ENCODE peak calls at places on chromosomes 16 and 17, in ten cellular contexts. One of them, this sample, is unnamed. For H3K4me1, the result is how much of the 10 kb centered on the place peaks cover.

GRCh38 chr17:10384175-10384574 is 11.4 kb upstream of the MYH13 start:
- DNase-seq in tibial artery: no peak
- DNase-seq in CD4-positive, CD25-positive, alpha-beta regulatory T cell: no peak
- DNase-seq in iPS DF 6.9: no peak
- DNase-seq in A549: no peak
- DNase-seq in HAP-1: no peak
- DNase-seq in tibial nerve: no peak
- DNase-seq in adrenal gland: no peak
- DNase-seq in endodermal cell: peak
- DNase-seq in body of pancreas: no peak
- DNase-seq in this sample: no peak

GRCh38 chr16:56277040-56277439 is 85.8 kb downstream of the GNAO1 start:
- DNase-seq in tibial artery: peak
- DNase-seq in CD4-positive, CD25-positive, alpha-beta regulatory T cell: no peak
- DNase-seq in iPS DF 6.9: no peak
- DNase-seq in A549: peak
- DNase-seq in HAP-1: peak
- DNase-seq in tibial nerve: no peak
- DNase-seq in adrenal gland: no peak
- DNase-seq in endodermal cell: peak
- DNase-seq in body of pancreas: no peak
- DNase-seq in this sample: no peak

GRCh38 chr17:8701221-8701620 is 43.4 kb downstream of the CCDC42 start:
- DNase-seq in tibial artery: peak
- DNase-seq in CD4-positive, CD25-positive, alpha-beta regulatory T cell: no peak
- DNase-seq in iPS DF 6.9: no peak
- DNase-seq in A549: no peak
- DNase-seq in HAP-1: no peak
- DNase-seq in tibial nerve: no peak
- DNase-seq in adrenal gland: no peak
- DNase-seq in endodermal cell: peak
- DNase-seq in body of pancreas: no peak
- DNase-seq in this sample: no peak

GRCh38 chr17:77768475-77768874 is 190.0 kb upstream of the TNRC6C start:
- DNase-seq in tibial artery: no peak
- DNase-seq in CD4-positive, CD25-positive, alpha-beta regulatory T cell: no peak
- DNase-seq in iPS DF 6.9: no peak
- DNase-seq in A549: no peak
- DNase-seq in HAP-1: no peak
- DNase-seq in tibial nerve: no peak
- DNase-seq in adrenal gland: no peak
- DNase-seq in endodermal cell: no peak
- DNase-seq in body of pancreas: no peak
- DNase-seq in this sample: no peak

GRCh38 chr16:67349172-67349571 is 22.6 kb downstream of the LRRC36 start:
- DNase-seq in tibial artery: no peak
- DNase-seq in CD4-positive, CD25-positive, alpha-beta regulatory T cell: no peak
- DNase-seq in iPS DF 6.9: no peak
- DNase-seq in A549: peak
- DNase-seq in HAP-1: no peak
- DNase-seq in tibial nerve: no peak
- DNase-seq in adrenal gland: no peak
- DNase-seq in endodermal cell: no peak
- DNase-seq in body of pancreas: no peak
- DNase-seq in this sample: no peak

GRCh38 chr17:17712268-17712924 is 31.1 kb downstream of the RAI1 start:
- DNase-seq in tibial artery: no peak
- DNase-seq in CD4-positive, CD25-positive, alpha-beta regulatory T cell: no peak
- DNase-seq in iPS DF 6.9: no peak
- DNase-seq in A549: no peak
- DNase-seq in HAP-1: no peak
- DNase-seq in tibial nerve: no peak
- DNase-seq in adrenal gland: no peak
- DNase-seq in endodermal cell: no peak
- DNase-seq in body of pancreas: no peak
- DNase-seq in this sample: no peak

GRCh38 chr16:89369266-89369895 is 121.0 kb downstream of the ANKRD11 start:
- DNase-seq in tibial artery: no peak
- DNase-seq in CD4-positive, CD25-positive, alpha-beta regulatory T cell: no peak
- DNase-seq in iPS DF 6.9: no peak
- DNase-seq in A549: no peak
- DNase-seq in HAP-1: no peak
- DNase-seq in tibial nerve: no peak
- DNase-seq in adrenal gland: no peak
- DNase-seq in endodermal cell: no peak
- DNase-seq in body of pancreas: no peak
- DNase-seq in this sample: no peak

GRCh38 chr17:7988750-7989178 is 13.7 kb upstream of the GUCY2D start:
- DNase-seq in tibial artery: no peak
- DNase-seq in CD4-positive, CD25-positive, alpha-beta regulatory T cell: peak
- DNase-seq in iPS DF 6.9: no peak
- DNase-seq in A549: peak
- DNase-seq in HAP-1: peak
- DNase-seq in tibial nerve: no peak
- DNase-seq in adrenal gland: peak
- DNase-seq in endodermal cell: no peak
- DNase-seq in body of pancreas: peak
- DNase-seq in this sample: no peak

GRCh38 chr17:2237521-2237921 is 66.1 kb downstream of the SMG6 start:
- DNase-seq in tibial artery: peak
- DNase-seq in CD4-positive, CD25-positive, alpha-beta regulatory T cell: no peak
- DNase-seq in iPS DF 6.9: no peak
- DNase-seq in A549: no peak
- DNase-seq in HAP-1: no peak
- DNase-seq in tibial nerve: no peak
- DNase-seq in adrenal gland: peak
- DNase-seq in endodermal cell: no peak
- DNase-seq in body of pancreas: peak
- DNase-seq in this sample: no peak

GRCh38 chr17:38609280-38610031 is 3.7 kb upstream of the SRCIN1 start:
- DNase-seq in tibial artery: no peak
- DNase-seq in CD4-positive, CD25-positive, alpha-beta regulatory T cell: no peak
- DNase-seq in iPS DF 6.9: peak
- DNase-seq in A549: no peak
- DNase-seq in HAP-1: peak
- DNase-seq in tibial nerve: no peak
- DNase-seq in adrenal gland: no peak
- DNase-seq in endodermal cell: peak
- DNase-seq in body of pancreas: no peak
- DNase-seq in this sample: no peak

GRCh38 chr17:3762922-3763776 is 37.8 kb downstream of the ITGAE start:
- DNase-seq in tibial artery: no peak
- DNase-seq in CD4-positive, CD25-positive, alpha-beta regulatory T cell: no peak
- DNase-seq in iPS DF 6.9: no peak
- DNase-seq in A549: no peak
- DNase-seq in HAP-1: no peak
- DNase-seq in tibial nerve: no peak
- DNase-seq in adrenal gland: no peak
- DNase-seq in endodermal cell: no peak
- DNase-seq in body of pancreas: no peak
- DNase-seq in this sample: no peak

GRCh38 chr16:64738321-64738960 is 383.4 kb downstream of the CDH11 start:
- DNase-seq in tibial artery: no peak
- DNase-seq in CD4-positive, CD25-positive, alpha-beta regulatory T cell: no peak
- DNase-seq in iPS DF 6.9: no peak
- DNase-seq in A549: no peak
- DNase-seq in HAP-1: no peak
- DNase-seq in tibial nerve: no peak
- DNase-seq in adrenal gland: no peak
- DNase-seq in endodermal cell: no peak
- DNase-seq in body of pancreas: no peak
- DNase-seq in this sample: no peak

GRCh38 chr17:17613708-17614114 is 22.2 kb upstream of the PEMT start:
- DNase-seq in tibial artery: no peak
- DNase-seq in CD4-positive, CD25-positive, alpha-beta regulatory T cell: no peak
- DNase-seq in iPS DF 6.9: peak
- DNase-seq in A549: peak
- DNase-seq in HAP-1: peak
- DNase-seq in tibial nerve: peak
- DNase-seq in adrenal gland: peak
- DNase-seq in endodermal cell: peak
- DNase-seq in body of pancreas: peak
- DNase-seq in this sample: peak

GRCh38 chr17:78284146-78284545 is 52.7 kb downstream of the TMEM235 start:
- DNase-seq in tibial artery: no peak
- DNase-seq in CD4-positive, CD25-positive, alpha-beta regulatory T cell: no peak
- DNase-seq in iPS DF 6.9: no peak
- DNase-seq in A549: peak
- DNase-seq in HAP-1: no peak
- DNase-seq in tibial nerve: no peak
- DNase-seq in adrenal gland: no peak
- DNase-seq in endodermal cell: peak
- DNase-seq in body of pancreas: no peak
- DNase-seq in this sample: no peak

GRCh38 chr16:7025616-7026190 is 306.9 kb upstream of the RBFOX1 start:
- DNase-seq in tibial artery: no peak
- DNase-seq in CD4-positive, CD25-positive, alpha-beta regulatory T cell: no peak
- DNase-seq in iPS DF 6.9: peak
- DNase-seq in A549: peak
- DNase-seq in HAP-1: peak
- DNase-seq in tibial nerve: peak
- DNase-seq in adrenal gland: peak
- DNase-seq in endodermal cell: peak
- DNase-seq in body of pancreas: peak
- DNase-seq in this sample: peak

GRCh38 chr17:75703591-75703990 is 17.7 kb upstream of the ITGB4 start:
- DNase-seq in tibial artery: no peak
- DNase-seq in CD4-positive, CD25-positive, alpha-beta regulatory T cell: no peak
- DNase-seq in iPS DF 6.9: no peak
- DNase-seq in A549: no peak
- DNase-seq in HAP-1: no peak
- DNase-seq in tibial nerve: no peak
- DNase-seq in adrenal gland: no peak
- DNase-seq in endodermal cell: no peak
- DNase-seq in body of pancreas: no peak
- DNase-seq in this sample: no peak
- H3K4me1 ChIP-seq in tibial artery: under half
- H3K4me1 ChIP-seq in CD4-positive, CD25-positive, alpha-beta regulatory T cell: under half
- H3K4me1 ChIP-seq in iPS DF 6.9: under half
- H3K4me1 ChIP-seq in A549: half or more
- H3K4me1 ChIP-seq in HAP-1: under half
- H3K4me1 ChIP-seq in tibial nerve: half or more
- H3K4me1 ChIP-seq in adrenal gland: under half
- H3K4me1 ChIP-seq in endodermal cell: under half
- H3K4me1 ChIP-seq in body of pancreas: under half
- H3K4me1 ChIP-seq in this sample: under half

GRCh38 chr17:69424287-69425041 is 10.0 kb downstream of the MAP2K6 start:
- DNase-seq in tibial artery: no peak
- DNase-seq in CD4-positive, CD25-positive, alpha-beta regulatory T cell: no peak
- DNase-seq in iPS DF 6.9: no peak
- DNase-seq in A549: no peak
- DNase-seq in HAP-1: no peak
- DNase-seq in tibial nerve: no peak
- DNase-seq in adrenal gland: no peak
- DNase-seq in endodermal cell: no peak
- DNase-seq in body of pancreas: no peak
- DNase-seq in this sample: no peak
- H3K4me1 ChIP-seq in tibial artery: under half
- H3K4me1 ChIP-seq in CD4-positive, CD25-positive, alpha-beta regulatory T cell: under half
- H3K4me1 ChIP-seq in iPS DF 6.9: under half
- H3K4me1 ChIP-seq in A549: under half
- H3K4me1 ChIP-seq in HAP-1: under half
- H3K4me1 ChIP-seq in tibial nerve: under half
- H3K4me1 ChIP-seq in adrenal gland: under half
- H3K4me1 ChIP-seq in endodermal cell: under half
- H3K4me1 ChIP-seq in body of pancreas: under half
- H3K4me1 ChIP-seq in this sample: under half

DNA sequence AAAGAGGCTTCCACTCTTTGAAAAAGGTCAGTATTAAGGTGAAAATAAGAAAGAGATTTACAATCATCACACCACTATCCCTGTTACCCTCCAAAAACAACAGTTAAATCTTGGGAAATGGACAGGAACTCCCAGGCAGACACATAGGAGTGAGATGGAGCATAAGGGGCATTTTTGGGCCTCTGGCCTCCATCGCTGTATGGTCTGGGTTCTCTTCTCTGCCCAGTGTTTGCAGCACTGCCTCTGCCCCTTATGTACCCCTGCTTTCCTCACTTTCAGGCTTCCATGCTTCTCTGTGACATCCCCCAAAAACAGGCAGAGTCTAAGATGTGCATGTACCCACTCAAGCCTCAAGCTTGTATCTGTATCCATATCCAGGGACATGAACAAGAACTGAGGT is 630 bp upstream of the HOXB2 start:
- DNase-seq in tibial artery: no peak
- DNase-seq in CD4-positive, CD25-positive, alpha-beta regulatory T cell: no peak
- DNase-seq in iPS DF 6.9: no peak
- DNase-seq in A549: no peak
- DNase-seq in HAP-1: no peak
- DNase-seq in tibial nerve: no peak
- DNase-seq in adrenal gland: no peak
- DNase-seq in endodermal cell: no peak
- DNase-seq in body of pancreas: no peak
- DNase-seq in this sample: no peak
- H3K4me1 ChIP-seq in tibial artery: under half
- H3K4me1 ChIP-seq in CD4-positive, CD25-positive, alpha-beta regulatory T cell: half or more
- H3K4me1 ChIP-seq in iPS DF 6.9: under half
- H3K4me1 ChIP-seq in A549: under half
- H3K4me1 ChIP-seq in HAP-1: half or more
- H3K4me1 ChIP-seq in tibial nerve: under half
- H3K4me1 ChIP-seq in adrenal gland: under half
- H3K4me1 ChIP-seq in endodermal cell: under half
- H3K4me1 ChIP-seq in body of pancreas: under half
- H3K4me1 ChIP-seq in this sample: under half

GRCh38 chr17:82228278-82228841 is 482 bp upstream of the SLC16A3 start:
- DNase-seq in tibial artery: peak
- DNase-seq in CD4-positive, CD25-positive, alpha-beta regulatory T cell: peak
- DNase-seq in iPS DF 6.9: no peak
- DNase-seq in A549: no peak
- DNase-seq in HAP-1: no peak
- DNase-seq in tibial nerve: no peak
- DNase-seq in adrenal gland: no peak
- DNase-seq in endodermal cell: peak
- DNase-seq in body of pancreas: no peak
- DNase-seq in this sample: peak

GRCh38 chr17:82228842-82229685 is at the start of gene SLC16A3:
- DNase-seq in tibial artery: peak
- DNase-seq in CD4-positive, CD25-positive, alpha-beta regulatory T cell: peak
- DNase-seq in iPS DF 6.9: no peak
- DNase-seq in A549: peak
- DNase-seq in HAP-1: peak
- DNase-seq in tibial nerve: no peak
- DNase-seq in adrenal gland: peak
- DNase-seq in endodermal cell: peak
- DNase-seq in body of pancreas: no peak
- DNase-seq in this sample: peak

GRCh38 chr17:82230627-82231311 is 1.9 kb downstream of the SLC16A3 start:
- DNase-seq in tibial artery: peak
- DNase-seq in CD4-positive, CD25-positive, alpha-beta regulatory T cell: peak
- DNase-seq in iPS DF 6.9: no peak
- DNase-seq in A549: peak
- DNase-seq in HAP-1: peak
- DNase-seq in tibial nerve: peak
- DNase-seq in adrenal gland: peak
- DNase-seq in endodermal cell: peak
- DNase-seq in body of pancreas: peak
- DNase-seq in this sample: peak

GRCh38 chr17:82231312-82231561 is 2.4 kb downstream of the SLC16A3 start:
- DNase-seq in tibial artery: no peak
- DNase-seq in CD4-positive, CD25-positive, alpha-beta regulatory T cell: no peak
- DNase-seq in iPS DF 6.9: no peak
- DNase-seq in A549: no peak
- DNase-seq in HAP-1: no peak
- DNase-seq in tibial nerve: no peak
- DNase-seq in adrenal gland: no peak
- DNase-seq in endodermal cell: no peak
- DNase-seq in body of pancreas: no peak
- DNase-seq in this sample: no peak

GRCh38 chr17:82229686-82230626 is 1.1 kb downstream of the SLC16A3 start:
- DNase-seq in tibial artery: peak
- DNase-seq in CD4-positive, CD25-positive, alpha-beta regulatory T cell: no peak
- DNase-seq in iPS DF 6.9: no peak
- DNase-seq in A549: peak
- DNase-seq in HAP-1: no peak
- DNase-seq in tibial nerve: no peak
- DNase-seq in adrenal gland: no peak
- DNase-seq in endodermal cell: peak
- DNase-seq in body of pancreas: no peak
- DNase-seq in this sample: no peak
- H3K4me1 ChIP-seq in tibial artery: under half
- H3K4me1 ChIP-seq in CD4-positive, CD25-positive, alpha-beta regulatory T cell: under half
- H3K4me1 ChIP-seq in iPS DF 6.9: under half
- H3K4me1 ChIP-seq in A549: under half
- H3K4me1 ChIP-seq in HAP-1: under half
- H3K4me1 ChIP-seq in tibial nerve: half or more
- H3K4me1 ChIP-seq in adrenal gland: under half
- H3K4me1 ChIP-seq in endodermal cell: under half
- H3K4me1 ChIP-seq in body of pancreas: under half
- H3K4me1 ChIP-seq in this sample: half or more

This sample was measured in heart left ventricle.